ENCODE peak calls at places on chromosomes 5 and 9, in five cellular contexts. One of them, this sample, is unnamed.

GRCh38 chr9:21510806-21511205 is 28.7 kb upstream of the IFNE start:
- DNase-seq in A172: no peak
- DNase-seq in ascending aorta: no peak
- DNase-seq in uterus: no peak
- DNase-seq in activated CD8-positive, alpha-beta memory T cell treated with anti-CD3 and anti-CD28 coated beads for 4 hours: no peak
- DNase-seq in this sample: no peak

GRCh38 chr9:71001780-71002386 is 119.5 kb downstream of the TRPM3 start:
- DNase-seq in activated CD8-positive, alpha-beta memory T cell treated with anti-CD3 and anti-CD28 coated beads for 4 hours: no peak
- DNase-seq in uterus: no peak
- DNase-seq in A172: peak; percentile 61
- DNase-seq in ascending aorta: no peak
- DNase-seq in this sample: peak; percentile 13

GRCh38 chr9:73871636-73872035 is 625.5 kb upstream of the RORB start:
- DNase-seq in A172: no peak
- DNase-seq in ascending aorta: no peak
- DNase-seq in uterus: no peak
- DNase-seq in activated CD8-positive, alpha-beta memory T cell treated with anti-CD3 and anti-CD28 coated beads for 4 hours: no peak
- DNase-seq in this sample: no peak

GRCh38 chr5:95858023-95858461 is 35.5 kb upstream of the GLRX start:
- DNase-seq in uterus: peak; percentile 32
- DNase-seq in activated CD8-positive, alpha-beta memory T cell treated with anti-CD3 and anti-CD28 coated beads for 4 hours: no peak
- DNase-seq in ascending aorta: peak; percentile 41
- DNase-seq in A172: peak; percentile 91
- DNase-seq in this sample: no peak

GRCh38 chr9:133974631-133975341 is 17.3 kb downstream of the VAV2 start:
- DNase-seq in activated CD8-positive, alpha-beta memory T cell treated with anti-CD3 and anti-CD28 coated beads for 4 hours: no peak
- DNase-seq in ascending aorta: no peak
- DNase-seq in A172: no peak
- DNase-seq in uterus: peak; percentile 50
- DNase-seq in this sample: no peak

GRCh38 chr9:130215341-130216119 is 43.3 kb downstream of the NCS1 start:
- DNase-seq in ascending aorta: no peak
- DNase-seq in uterus: peak; percentile 68
- DNase-seq in A172: peak; percentile 74
- DNase-seq in activated CD8-positive, alpha-beta memory T cell treated with anti-CD3 and anti-CD28 coated beads for 4 hours: no peak
- DNase-seq in this sample: no peak

GRCh38 chr5:122323132-122323548 is 11.1 kb downstream of the SNCAIP start:
- DNase-seq in A172: no peak
- DNase-seq in ascending aorta: no peak
- DNase-seq in uterus: no peak
- DNase-seq in activated CD8-positive, alpha-beta memory T cell treated with anti-CD3 and anti-CD28 coated beads for 4 hours: no peak
- DNase-seq in this sample: no peak

GRCh38 chr9:116499986-116500871 is 186.9 kb upstream of the TRIM32 start:
- DNase-seq in ascending aorta: no peak
- DNase-seq in A172: peak; percentile 74
- DNase-seq in activated CD8-positive, alpha-beta memory T cell treated with anti-CD3 and anti-CD28 coated beads for 4 hours: no peak
- DNase-seq in uterus: no peak
- DNase-seq in this sample: no peak

GRCh38 chr9:132164604-132165362 is 2.9 kb downstream of the NTNG2 start:
- DNase-seq in A172: no peak
- DNase-seq in ascending aorta: no peak
- DNase-seq in uterus: no peak
- DNase-seq in activated CD8-positive, alpha-beta memory T cell treated with anti-CD3 and anti-CD28 coated beads for 4 hours: no peak
- DNase-seq in this sample: no peak

GRCh38 chr5:176837707-176838115 is 27.4 kb downstream of the UNC5A start:
- DNase-seq in A172: peak; percentile 87
- DNase-seq in ascending aorta: no peak
- DNase-seq in activated CD8-positive, alpha-beta memory T cell treated with anti-CD3 and anti-CD28 coated beads for 4 hours: peak; percentile 25
- DNase-seq in uterus: peak; percentile 77
- DNase-seq in this sample: no peak

GRCh38 chr5:151447174-151448037 is at the start of gene SLC36A1:
- DNase-seq in ascending aorta: peak; percentile 73
- DNase-seq in A172: peak; percentile 92
- DNase-seq in activated CD8-positive, alpha-beta memory T cell treated with anti-CD3 and anti-CD28 coated beads for 4 hours: peak; percentile 91
- DNase-seq in uterus: peak; percentile 94
- DNase-seq in this sample: peak; percentile 75

GRCh38 chr5:159864885-159865622 is 51.2 kb upstream of the ADRA1B start:
- DNase-seq in activated CD8-positive, alpha-beta memory T cell treated with anti-CD3 and anti-CD28 coated beads for 4 hours: no peak
- DNase-seq in A172: peak; percentile 18
- DNase-seq in ascending aorta: no peak
- DNase-seq in uterus: peak; percentile 51
- DNase-seq in this sample: no peak

GRCh38 chr9:130940693-130941576 is 1.9 kb upstream of the FIBCD1 start:
- DNase-seq in A172: peak; percentile 36
- DNase-seq in uterus: peak; percentile 52
- DNase-seq in ascending aorta: no peak
- DNase-seq in activated CD8-positive, alpha-beta memory T cell treated with anti-CD3 and anti-CD28 coated beads for 4 hours: peak; percentile 34
- DNase-seq in this sample: peak; percentile 83